ENCODE peak calls at places on chromosome 15, in four cellular contexts. One of them, this sample, is unnamed.

GRCh38 chr15:32029862-32030781 is at the start of gene CHRNA7:
- DNase-seq in H1: peak
- DNase-seq in K562: peak
- DNase-seq in GM12878: no peak
- DNase-seq in this sample: peak

GRCh38 chr15:82832601-82833209 is 23.3 kb downstream of the WHAMM start:
- DNase-seq in H1: no peak
- DNase-seq in K562: no peak
- DNase-seq in GM12878: peak
- DNase-seq in this sample: no peak

GRCh38 chr15:45307230-45307924 is 55.3 kb downstream of the SLC28A2 start:
- DNase-seq in K562: no peak
- DNase-seq in H1: no peak
- DNase-seq in GM12878: peak
- DNase-seq in this sample: peak

GRCh38 chr15:84643838-84644237 is 10.2 kb downstream of the WDR73 start:
- DNase-seq in GM12878: no peak
- DNase-seq in H1: no peak
- DNase-seq in K562: no peak
- DNase-seq in this sample: no peak

GRCh38 chr15:60379466-60380274 is 18.1 kb downstream of the ANXA2 start:
- DNase-seq in H1: no peak
- DNase-seq in K562: no peak
- DNase-seq in GM12878: no peak
- DNase-seq in this sample: peak

GRCh38 chr15:57118013-57118799 is 199.8 kb downstream of the TCF12 start:
- DNase-seq in GM12878: no peak
- DNase-seq in K562: no peak
- DNase-seq in H1: no peak
- DNase-seq in this sample: peak

GRCh38 chr15:45187894-45188830 is at the start of gene SHF:
- DNase-seq in GM12878: no peak
- DNase-seq in H1: peak
- DNase-seq in K562: peak
- DNase-seq in this sample: peak

GRCh38 chr15:27482344-27482743 is 511.4 kb downstream of the GABRG3 start:
- DNase-seq in H1: no peak
- DNase-seq in K562: no peak
- DNase-seq in GM12878: no peak
- DNase-seq in this sample: no peak

GRCh38 chr15:70763950-70764730 is 782 bp upstream of the UACA start:
- DNase-seq in H1: no peak
- DNase-seq in GM12878: no peak
- DNase-seq in K562: no peak
- DNase-seq in this sample: no peak

GRCh38 chr15:48250640-48251076 is 44.6 kb downstream of the SLC12A1 start:
- DNase-seq in H1: peak
- DNase-seq in GM12878: peak
- DNase-seq in K562: peak
- DNase-seq in this sample: peak

GRCh38 chr15:43792761-43793493 is 807 bp downstream of the SERF2 start:
- DNase-seq in GM12878: no peak
- DNase-seq in H1: no peak
- DNase-seq in K562: peak
- DNase-seq in this sample: no peak

GRCh38 chr15:71290002-71290401 is 174.7 kb downstream of the THSD4 start:
- DNase-seq in GM12878: no peak
- DNase-seq in H1: no peak
- DNase-seq in K562: no peak
- DNase-seq in this sample: no peak

GRCh38 chr15:67941643-67942315 is 101.9 kb upstream of the RNU6-1 start:
- DNase-seq in GM12878: no peak
- DNase-seq in H1: no peak
- DNase-seq in K562: no peak
- DNase-seq in this sample: peak

GRCh38 chr15:76006136-76006778 is 6.0 kb downstream of the NRG4 start:
- DNase-seq in H1: no peak
- DNase-seq in GM12878: no peak
- DNase-seq in K562: no peak
- DNase-seq in this sample: peak

GRCh38 chr15:43286074-43286473 is 19.3 kb upstream of the TGM5 start:
- DNase-seq in K562: no peak
- DNase-seq in GM12878: no peak
- DNase-seq in H1: no peak
- DNase-seq in this sample: no peak

GRCh38 chr15:81163961-81164800 is 30.1 kb downstream of the CFAP161 start:
- DNase-seq in GM12878: no peak
- DNase-seq in H1: no peak
- DNase-seq in K562: peak
- DNase-seq in this sample: no peak

DNA sequence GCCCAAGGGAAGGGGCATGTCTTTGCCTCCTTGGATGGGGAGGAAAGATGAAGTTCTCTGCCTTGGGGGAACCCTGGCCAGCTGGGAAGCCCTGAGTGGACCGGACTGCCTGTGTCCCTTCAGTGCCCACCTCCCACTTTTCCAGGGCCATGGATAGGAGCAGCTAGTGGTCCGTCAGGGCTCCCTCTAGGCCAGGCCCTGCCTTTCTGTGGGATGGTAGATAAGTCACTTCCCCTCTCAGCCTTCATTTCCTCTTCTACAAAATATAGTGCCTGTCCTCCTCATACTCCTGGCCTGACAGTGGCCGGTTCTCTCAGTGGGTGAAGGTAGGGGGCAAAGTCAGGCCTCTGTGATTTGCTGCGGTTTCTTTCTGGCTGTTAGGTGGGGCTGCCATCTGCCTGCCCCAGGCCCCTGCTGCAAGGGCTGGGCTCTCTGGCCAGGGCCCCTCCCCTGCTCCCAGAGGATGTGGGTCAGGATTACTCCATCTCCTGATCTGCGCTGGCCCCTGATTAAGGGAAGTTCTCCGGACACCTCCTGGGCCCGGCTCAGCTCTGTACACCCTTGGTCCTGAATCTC is 1.4 kb downstream of the PLEKHO2 start:
- DNase-seq in K562: peak
- DNase-seq in H1: no peak
- DNase-seq in GM12878: no peak
- DNase-seq in this sample: no peak
- H3K4me3 ChIP-seq in K562: peak
- H3K4me3 ChIP-seq in H1: peak
- H3K4me3 ChIP-seq in GM12878: peak
- H3K4me3 ChIP-seq in this sample: peak

GRCh38 chr15:52493968-52494367 is 34.7 kb downstream of the MYO5A start:
- DNase-seq in GM12878: no peak
- DNase-seq in K562: no peak
- DNase-seq in H1: no peak
- DNase-seq in this sample: no peak
- TF ChIP-seq BRCA1 in GM12878: no peak
- TF ChIP-seq BRCA1 in K562: no peak
- TF ChIP-seq BRCA1 in H1: no peak
- TF ChIP-seq BRCA1 in this sample: no peak

GRCh38 chr15:58988011-58988785 is 735 bp downstream of the RNF111 start:
- DNase-seq in H1: peak
- DNase-seq in GM12878: no peak
- DNase-seq in K562: peak
- DNase-seq in this sample: peak

GRCh38 chr15:58985443-58985842 is 2.0 kb upstream of the RNF111 start:
- DNase-seq in H1: no peak
- DNase-seq in GM12878: no peak
- DNase-seq in K562: no peak
- DNase-seq in this sample: peak

GRCh38 chr15:58987036-58987435 is 427 bp upstream of the RNF111 start:
- DNase-seq in K562: no peak
- DNase-seq in GM12878: no peak
- DNase-seq in H1: no peak
- DNase-seq in this sample: peak

GRCh38 chr15:58981808-58982475 is 5.5 kb upstream of the RNF111 start:
- DNase-seq in H1: no peak
- DNase-seq in K562: no peak
- DNase-seq in GM12878: no peak
- DNase-seq in this sample: no peak

DNA sequence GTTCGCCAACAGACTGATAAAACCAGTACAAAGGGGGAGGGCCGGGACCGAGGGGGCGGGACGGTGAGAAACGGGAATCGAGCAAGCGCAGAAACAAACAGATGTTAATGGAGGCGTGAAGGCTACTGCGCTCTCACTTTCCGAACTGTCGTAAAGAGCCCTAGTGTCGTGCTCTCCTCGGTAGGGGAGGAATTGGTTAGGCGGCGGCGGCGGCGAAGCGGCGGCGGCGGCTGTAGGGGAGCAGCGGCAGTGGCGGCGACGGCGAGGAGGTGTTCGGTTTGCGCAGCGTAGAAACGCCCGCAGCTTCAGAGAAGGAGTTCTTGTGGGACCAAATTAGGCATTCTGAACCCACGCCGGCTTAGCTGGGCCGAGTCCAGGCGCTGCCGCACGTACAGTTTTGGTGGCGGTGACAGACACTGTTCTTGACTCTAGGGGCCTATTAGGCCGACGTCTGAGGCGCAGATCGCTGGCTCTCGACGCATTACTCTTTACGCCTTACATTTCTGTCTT is at the start of gene RNF111:
- DNase-seq in H1: peak
- DNase-seq in K562: peak
- DNase-seq in GM12878: peak
- DNase-seq in this sample: peak
- H3K4me3 ChIP-seq in H1: peak
- H3K4me3 ChIP-seq in K562: peak
- H3K4me3 ChIP-seq in GM12878: peak
- H3K4me3 ChIP-seq in this sample: peak

DNA sequence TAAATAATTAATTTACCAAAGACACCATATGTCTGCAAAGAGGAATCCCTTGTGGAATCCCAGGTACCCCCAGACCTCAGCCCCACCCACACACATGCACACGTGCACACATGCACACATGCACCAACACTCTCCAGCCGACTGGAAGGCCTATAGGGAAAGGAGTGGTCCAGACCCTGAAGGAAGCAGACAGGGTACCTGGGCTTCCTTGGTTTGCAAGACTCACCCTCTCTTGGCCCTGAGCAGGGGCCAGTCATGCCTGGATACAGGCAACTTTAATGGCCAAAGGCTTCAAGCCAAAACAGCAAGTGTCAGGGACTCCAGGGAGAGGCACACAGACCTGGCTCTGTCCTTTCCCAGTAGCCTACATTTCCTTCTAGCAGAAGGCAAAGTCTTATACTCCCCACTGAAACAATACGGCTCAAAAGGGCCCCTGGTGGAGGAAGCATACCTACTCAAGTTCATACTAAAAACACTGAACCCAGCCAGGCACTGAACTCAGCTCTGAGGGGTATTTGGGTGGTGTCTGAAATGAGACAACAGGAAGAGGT is 8.8 kb downstream of the MFGE8 start:
- DNase-seq in GM12878: no peak
- DNase-seq in H1: no peak
- DNase-seq in K562: no peak
- DNase-seq in this sample: no peak
- TF ChIP-seq BRCA1 in GM12878: no peak
- TF ChIP-seq BRCA1 in H1: no peak
- TF ChIP-seq BRCA1 in K562: no peak
- TF ChIP-seq BRCA1 in this sample: no peak

DNA sequence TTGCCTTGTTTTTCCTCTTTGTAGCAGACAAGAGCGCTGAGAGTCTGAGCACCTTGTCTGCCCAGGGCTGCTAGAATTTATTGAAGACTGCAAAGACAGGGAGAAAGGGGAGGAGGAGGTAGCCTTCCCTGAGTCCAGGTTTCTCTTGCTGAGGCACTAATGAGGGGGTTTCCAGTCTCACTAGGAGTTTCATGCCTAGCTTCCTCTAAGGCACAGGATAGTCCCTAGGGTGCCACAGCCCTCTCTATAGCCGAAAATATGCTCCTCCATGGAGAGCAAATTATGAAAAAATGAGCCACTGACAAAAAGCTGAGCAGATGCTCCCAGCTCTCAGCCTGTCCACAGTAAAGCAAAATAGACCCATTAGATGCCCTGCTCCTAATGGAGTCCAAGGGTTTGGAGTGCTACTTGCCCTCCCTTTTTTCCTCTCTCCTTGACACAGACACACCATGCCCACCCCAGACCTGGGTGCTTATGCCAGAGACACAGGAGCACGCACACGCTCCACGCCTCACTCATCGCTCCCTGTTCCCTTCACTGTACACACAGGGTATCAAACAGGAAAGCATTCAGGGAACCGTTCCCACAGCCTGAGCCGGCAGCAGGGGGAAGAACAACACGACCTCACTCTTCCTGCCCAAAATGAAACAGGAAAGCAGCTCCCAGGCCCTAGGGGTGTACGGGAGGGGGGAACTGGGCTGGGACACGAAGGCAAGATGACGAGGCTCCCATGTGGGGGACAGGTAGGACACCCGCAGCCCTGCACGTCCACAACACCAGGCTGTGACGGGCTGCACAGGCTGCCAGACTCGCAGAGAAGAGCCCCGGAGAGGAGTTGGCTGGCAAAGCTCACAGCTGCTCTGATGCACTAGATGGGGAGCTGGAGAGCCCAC is 11.0 kb downstream of the DLL4 start:
- DNase-seq in H1: no peak
- DNase-seq in K562: no peak
- DNase-seq in GM12878: peak
- DNase-seq in this sample: no peak
- H3K4me3 ChIP-seq in H1: no peak
- H3K4me3 ChIP-seq in K562: no peak
- H3K4me3 ChIP-seq in GM12878: peak
- H3K4me3 ChIP-seq in this sample: peak

DNA sequence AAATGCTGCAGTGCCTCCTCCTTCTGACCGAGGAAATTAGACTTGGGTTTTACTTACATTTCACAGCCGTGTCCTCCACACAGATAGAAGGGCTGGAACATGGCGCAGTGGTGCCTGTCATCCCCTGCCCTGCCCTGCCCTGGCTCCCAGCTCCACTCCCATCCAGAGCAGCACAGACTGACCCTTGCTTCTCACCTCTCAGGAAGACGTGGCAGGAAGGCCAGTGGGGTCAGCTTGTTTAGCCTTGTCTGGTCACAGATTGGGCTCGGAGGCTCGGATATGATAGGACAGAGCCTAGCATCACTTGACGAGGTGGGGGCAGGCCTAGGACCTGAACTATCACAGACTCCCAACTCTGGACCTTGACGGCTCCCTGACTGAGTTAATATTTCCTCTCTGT is 88.5 kb downstream of the LINGO1 start:
- DNase-seq in GM12878: no peak
- DNase-seq in H1: no peak
- DNase-seq in K562: no peak
- DNase-seq in this sample: no peak
- TF ChIP-seq BRCA1 in GM12878: no peak
- TF ChIP-seq BRCA1 in H1: no peak
- TF ChIP-seq BRCA1 in K562: no peak
- TF ChIP-seq BRCA1 in this sample: no peak